ENCODE peak calls at places on chromosomes 2 and 18, in ten cellular contexts. T is EL; M is T-cell; Z is NCI-H526 treated with DMSO at 0.1 percent for 48 hours; V is fibroblast of lung; E is activated T-cell treated with anti-CD3 and anti-CD28 coated beads for 24 hours; N is small intestine; X is stimulated activated CD4-positive, alpha-beta T cell treated with anti-CD3 and anti-CD28 coated beads, TNF-alpha, amount 100 ng/mL, for 48 hours; W is SW480; L is fibroblast of villous mesenchyme. I is an unnamed sample.

GRCh38 chr18:8424917-8425725 is 184.1 kb upstream of the RAB12 start:
- DNase-seq in T (peak), M (no peak), Z (no peak), V (peak), E (no peak), N (no peak), X (no peak), W (peak), L (peak), I (peak)

GRCh38 chr2:64858541-64859031 is 130.6 kb upstream of the SLC1A4 start:
- DNase-seq in T (no peak), M (no peak), Z (no peak), V (no peak), E (no peak), N (no peak), X (no peak), W (no peak), L (no peak), I (no peak)

GRCh38 chr18:57649536-57650495 is 28.2 kb upstream of the NARS1 start:
- DNase-seq in T (peak), M (no peak), Z (no peak), V (peak), E (no peak), N (no peak), X (no peak), W (no peak), L (peak), I (peak)

GRCh38 chr2:128637481-128638155 is 318.9 kb upstream of the HS6ST1 start:
- DNase-seq in T (no peak), M (no peak), Z (no peak), V (no peak), E (no peak), N (no peak), X (no peak), W (no peak), L (no peak), I (no peak)

GRCh38 chr18:45008694-45009372 is 328.1 kb downstream of the SETBP1 start:
- DNase-seq in T (no peak), M (no peak), Z (no peak), V (no peak), E (no peak), N (no peak), X (no peak), W (no peak), L (no peak), I (no peak)

GRCh38 chr18:25284861-25285574 is 66.9 kb downstream of the ZNF521 start:
- DNase-seq in T (no peak), M (no peak), Z (no peak), V (peak), E (no peak), N (no peak), X (no peak), W (no peak), L (peak), I (peak)

GRCh38 chr2:168649562-168649961 is 152.9 kb upstream of the NOSTRIN start:
- DNase-seq in T (no peak), M (no peak), Z (no peak), V (no peak), E (no peak), N (no peak), X (no peak), W (no peak), L (no peak), I (no peak)

GRCh38 chr2:26840937-26841610 is 6.9 kb upstream of the DPYSL5 start:
- DNase-seq in T (peak), M (no peak), Z (no peak), V (no peak), E (no peak), N (no peak), X (no peak), W (peak), L (no peak), I (no peak)

GRCh38 chr2:37061312-37061711 is 22.9 kb downstream of the HEATR5B start:
- DNase-seq in T (no peak), M (no peak), Z (no peak), V (no peak), E (no peak), N (no peak), X (no peak), W (no peak), L (no peak), I (no peak)

GRCh38 chr2:238657132-238658053 is 190.5 kb upstream of the TWIST2 start:
- DNase-seq in T (no peak), M (no peak), Z (no peak), V (no peak), E (no peak), N (no peak), X (no peak), W (no peak), L (peak), I (no peak)

GRCh38 chr2:8658064-8658862 is 23.6 kb upstream of the ID2 start:
- DNase-seq in T (no peak), M (no peak), Z (no peak), V (no peak), E (no peak), N (no peak), X (no peak), W (no peak), L (no peak), I (no peak)

GRCh38 chr2:86396304-86396785 is 44.8 kb upstream of the KDM3A start:
- DNase-seq in T (peak), M (no peak), Z (peak), V (peak), E (no peak), N (peak), X (no peak), W (peak), L (peak), I (peak)

GRCh38 chr2:237892936-237893595 is 33.6 kb downstream of the RAMP1 start:
- DNase-seq in T (no peak), M (no peak), Z (peak), V (no peak), E (no peak), N (no peak), X (no peak), W (no peak), L (no peak), I (no peak)

GRCh38 chr2:235300368-235301201 is 193.3 kb upstream of the AGAP1 start:
- DNase-seq in T (peak), M (no peak), Z (no peak), V (peak), E (no peak), N (no peak), X (no peak), W (peak), L (peak), I (peak)

GRCh38 chr2:7633556-7634153 is 716.4 kb downstream of the RNF144A start:
- DNase-seq in T (no peak), M (no peak), Z (no peak), V (no peak), E (no peak), N (no peak), X (no peak), W (no peak), L (no peak), I (no peak)

GRCh38 chr2:138827426-138828054 is 47.4 kb upstream of the NXPH2 start:
- DNase-seq in T (peak), M (no peak), Z (peak), V (peak), E (peak), N (peak), X (no peak), W (peak), L (peak), I (peak)

GRCh38 chr18:60826346-60826745 is 453.8 kb upstream of the MC4R start:
- DNase-seq in T (no peak), M (no peak), Z (no peak), V (no peak), E (no peak), N (no peak), X (no peak), W (no peak), L (no peak), I (no peak)

GRCh38 chr18:475202-475624 is 25.3 kb downstream of the COLEC12 start:
- DNase-seq in T (peak), M (no peak), Z (no peak), V (peak), E (no peak), N (no peak), X (no peak), W (peak), L (peak), I (peak)

GRCh38 chr2:232781765-232782164 is 5.4 kb upstream of the KCNJ13 start:
- DNase-seq in T (peak), M (no peak), Z (no peak), V (peak), E (peak), N (peak), X (no peak), W (peak), L (peak), I (peak)

GRCh38 chr2:58923869-58924268 is 682.7 kb upstream of the FANCL start:
- DNase-seq in T (peak), M (no peak), Z (no peak), V (peak), E (no peak), N (no peak), X (no peak), W (peak), L (peak), I (peak)

GRCh38 chr2:155145758-155146229 is 447.3 kb downstream of the KCNJ3 start:
- DNase-seq in T (no peak), M (no peak), Z (peak), V (no peak), E (no peak), N (no peak), X (no peak), W (no peak), L (no peak), I (no peak)

GRCh38 chr18:50356036-50356945 is 18.6 kb upstream of the SKA1 start:
- DNase-seq in T (peak), M (no peak), Z (no peak), V (no peak), E (no peak), N (no peak), X (no peak), W (peak), L (no peak), I (no peak)

GRCh38 chr2:14197293-14197692 is 435.2 kb upstream of the LRATD1 start:
- DNase-seq in T (no peak), M (no peak), Z (no peak), V (no peak), E (no peak), N (no peak), X (no peak), W (no peak), L (no peak), I (no peak)

GRCh38 chr18:75204262-75204977 is 4.5 kb downstream of the PTGR3 start:
- DNase-seq in T (peak), M (no peak), Z (peak), V (peak), E (no peak), N (no peak), X (no peak), W (no peak), L (peak), I (peak)

GRCh38 chr18:13542520-13542847 is 183.9 kb downstream of the FAM210A start:
- DNase-seq in T (no peak), M (no peak), Z (no peak), V (no peak), E (no peak), N (no peak), X (no peak), W (no peak), L (no peak), I (no peak)

GRCh38 chr2:240647503-240648154 is 22.3 kb downstream of the GPR35 start:
- DNase-seq in T (no peak), M (no peak), Z (no peak), V (no peak), E (no peak), N (no peak), X (no peak), W (no peak), L (no peak), I (no peak)

GRCh38 chr2:128636802-128637147 is 318.1 kb upstream of the HS6ST1 start:
- DNase-seq in T (no peak), M (no peak), Z (no peak), V (no peak), E (no peak), N (no peak), X (no peak), W (no peak), L (no peak), I (no peak)

I was measured in adipocyte.